ENCODE peak calls at places on chromosomes 3 and 15, in five cellular contexts. D is stomach, U is sigmoid colon, O is HCT116, V is transverse colon. S is an unnamed sample. For H3K9me3, the result is how much of the 10 kb centered on the place peaks cover.

GRCh38 chr15:73717206-73717605 is 33.0 kb downstream of the CD276 start:
- DNase-seq in D (no peak), U (no peak), O (no peak), V (no peak), S (no peak)

GRCh38 chr3:18670755-18671154 is 245.6 kb upstream of the SATB1 start:
- DNase-seq in D (no peak), U (no peak), O (no peak), V (no peak), S (no peak)

GRCh38 chr15:101482526-101483371 is 6.8 kb downstream of the PCSK6 start:
- DNase-seq in D (no peak), U (no peak), O (no peak), V (peak), S (no peak)

GRCh38 chr3:149615731-149616221 is 42.0 kb downstream of the WWTR1 start:
- DNase-seq in D (no peak), U (no peak), O (no peak), V (no peak), S (no peak)

GRCh38 chr3:66220066-66220465 is 735 bp upstream of the SLC25A26 start:
- DNase-seq in D (no peak), U (no peak), O (no peak), V (no peak), S (no peak)

GRCh38 chr3:71219744-71220638 is 363.5 kb downstream of the FOXP1 start:
- DNase-seq in D (no peak), U (no peak), O (no peak), V (no peak), S (no peak)

GRCh38 chr15:99143655-99144610 is 39.1 kb downstream of the SYNM start:
- DNase-seq in D (peak), U (peak), O (no peak), V (peak), S (no peak)

GRCh38 chr3:24401811-24402185 is 92.9 kb downstream of the THRB start:
- DNase-seq in D (peak), U (no peak), O (no peak), V (peak), S (no peak)

GRCh38 chr15:57134877-57135276 is 216.4 kb downstream of the TCF12 start:
- DNase-seq in D (no peak), U (no peak), O (no peak), V (no peak), S (no peak)

GRCh38 chr15:82538961-82539689 is 1.1 kb downstream of the RPS17 start:
- DNase-seq in D (no peak), U (no peak), O (no peak), V (no peak), S (no peak)

GRCh38 chr3:23114479-23114878 is 88.6 kb upstream of the UBE2E2 start:
- DNase-seq in D (no peak), U (no peak), O (no peak), V (no peak), S (no peak)

GRCh38 chr3:71423151-71423906 is 160.2 kb downstream of the FOXP1 start:
- DNase-seq in D (no peak), U (no peak), O (no peak), V (no peak), S (no peak)

GRCh38 chr3:187242435-187242834 is 45.1 kb downstream of the RTP1 start:
- DNase-seq in D (no peak), U (no peak), O (no peak), V (no peak), S (no peak)

GRCh38 chr3:125168711-125169410 is 43.7 kb downstream of the SLC12A8 start:
- DNase-seq in D (no peak), U (no peak), O (no peak), V (no peak), S (no peak)

GRCh38 chr3:110459021-110459420 is 612.6 kb upstream of the NECTIN3 start:
- DNase-seq in D (no peak), U (no peak), O (no peak), V (no peak), S (no peak)

GRCh38 chr3:110454066-110454465 is 617.5 kb upstream of the NECTIN3 start:
- DNase-seq in D (no peak), U (no peak), O (no peak), V (no peak), S (no peak)

GRCh38 chr3:110457508-110457907 is 614.1 kb upstream of the NECTIN3 start:
- DNase-seq in D (no peak), U (no peak), O (no peak), V (no peak), S (no peak)

GRCh38 chr3:110456001-110456400 is 615.6 kb upstream of the NECTIN3 start:
- DNase-seq in D (no peak), U (no peak), O (no peak), V (no peak), S (no peak)

GRCh38 chr3:110456438-110457138 is 615.0 kb upstream of the NECTIN3 start:
- DNase-seq in D (no peak), U (no peak), O (no peak), V (no peak), S (no peak)
- TF ChIP-seq CTCF in D (no peak), U (no peak), O (no peak), V (no peak), S (no peak)

GRCh38 chr3:48130321-48130881 is 57.8 kb downstream of the CDC25A start:
- DNase-seq in D (peak), U (peak), O (no peak), V (peak), S (no peak)
- TF ChIP-seq POLR2AphosphoS5 in D (no peak), U (no peak), O (no peak), V (no peak), S (peak)

GRCh38 chr3:48268936-48269551 is 28.1 kb downstream of the ZNF589 start:
- DNase-seq in D (no peak), U (no peak), O (no peak), V (peak), S (no peak)

GRCh38 chr3:48268381-48268935 is 27.6 kb downstream of the ZNF589 start:
- DNase-seq in D (peak), U (no peak), O (no peak), V (peak), S (no peak)

GRCh38 chr3:48267782-48268181 is 26.9 kb downstream of the ZNF589 start:
- DNase-seq in D (no peak), U (no peak), O (no peak), V (peak), S (no peak)

GRCh38 chr3:48270306-48270705 is 29.4 kb downstream of the ZNF589 start:
- DNase-seq in D (no peak), U (no peak), O (no peak), V (no peak), S (no peak)

GRCh38 chr3:48269592-48269991 is 28.7 kb downstream of the ZNF589 start:
- DNase-seq in D (no peak), U (no peak), O (no peak), V (no peak), S (no peak)
- H3K9me3 ChIP-seq in D (under half), U (under half), O (under half), V (under half), S (under half)

GRCh38 chr15:75156306-75157215 is 45.1 kb upstream of the C15orf39 start:
- DNase-seq in D (no peak), U (no peak), O (no peak), V (no peak), S (no peak)
- TF ChIP-seq CTCF in D (no peak), U (no peak), O (no peak), V (no peak), S (no peak)

GRCh38 chr3:113227146-113227545 is 15.8 kb downstream of the BOC start:
- DNase-seq in D (no peak), U (no peak), O (no peak), V (no peak), S (no peak)

GRCh38 chr3:113231827-113232253 is 20.5 kb downstream of the BOC start:
- DNase-seq in D (no peak), U (no peak), O (peak), V (no peak), S (no peak)

GRCh38 chr3:113231391-113231790 is 20.0 kb downstream of the BOC start:
- DNase-seq in D (no peak), U (no peak), O (no peak), V (no peak), S (no peak)

GRCh38 chr3:113226491-113226890 is 15.1 kb downstream of the BOC start:
- DNase-seq in D (no peak), U (no peak), O (no peak), V (no peak), S (no peak)

DNA sequence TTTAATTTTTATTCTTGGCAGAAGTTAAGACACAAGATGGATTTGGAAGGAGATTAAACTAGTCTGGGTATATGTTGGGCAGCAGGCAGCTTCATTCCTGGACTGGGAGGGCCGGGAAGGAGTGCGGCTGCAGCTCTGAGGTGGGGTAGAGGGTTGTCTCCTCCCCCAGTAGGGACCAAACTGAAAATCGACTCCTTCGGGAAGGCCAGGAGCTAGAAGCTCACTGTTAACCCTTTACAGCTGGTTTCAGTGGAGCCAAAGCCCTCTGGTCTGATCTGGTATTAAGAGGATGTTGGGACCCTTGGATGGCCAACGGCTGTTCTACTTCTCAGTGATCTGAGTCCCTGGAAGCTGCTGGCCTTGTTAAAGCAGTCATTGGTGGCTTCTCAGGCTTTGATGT is 17.6 kb downstream of the BOC start:
- DNase-seq in D (no peak), U (no peak), O (no peak), V (no peak), S (no peak)
- TF ChIP-seq POLR2AphosphoS5 in D (no peak), U (no peak), O (no peak), V (no peak), S (no peak)

DNA sequence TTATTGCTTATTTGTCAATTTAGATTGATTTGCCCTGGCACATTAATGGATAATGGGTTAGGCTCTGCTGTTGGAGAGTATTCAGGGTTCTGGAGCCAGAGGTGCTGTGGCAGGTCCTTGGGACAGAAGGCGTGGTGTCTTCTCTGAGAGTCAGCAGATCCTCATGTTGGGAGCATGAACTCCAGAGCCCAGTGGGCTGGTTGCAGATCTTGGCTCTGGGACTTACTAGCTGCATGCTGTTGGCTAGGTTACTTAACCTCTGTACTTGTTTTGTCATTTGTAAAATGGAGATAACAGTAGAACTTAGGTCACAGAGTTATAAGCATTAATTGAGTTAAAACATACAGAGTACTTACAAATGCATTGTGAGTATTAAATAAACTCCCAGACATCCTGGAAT is 77.6 kb downstream of the CCK start:
- DNase-seq in D (no peak), U (peak), O (no peak), V (no peak), S (no peak)
- H3K9me3 ChIP-seq in D (under half), U (under half), O (under half), V (under half), S (under half)

GRCh38 chr3:104397713-104398112 is 969.0 kb upstream of the ALCAM start:
- DNase-seq in D (no peak), U (no peak), O (no peak), V (no peak), S (no peak)

GRCh38 chr3:104396974-104397669 is 969.6 kb upstream of the ALCAM start:
- DNase-seq in D (no peak), U (no peak), O (no peak), V (no peak), S (no peak)

GRCh38 chr3:104388624-104389023 is 978.1 kb upstream of the ALCAM start:
- DNase-seq in D (no peak), U (no peak), O (no peak), V (no peak), S (no peak)

DNA sequence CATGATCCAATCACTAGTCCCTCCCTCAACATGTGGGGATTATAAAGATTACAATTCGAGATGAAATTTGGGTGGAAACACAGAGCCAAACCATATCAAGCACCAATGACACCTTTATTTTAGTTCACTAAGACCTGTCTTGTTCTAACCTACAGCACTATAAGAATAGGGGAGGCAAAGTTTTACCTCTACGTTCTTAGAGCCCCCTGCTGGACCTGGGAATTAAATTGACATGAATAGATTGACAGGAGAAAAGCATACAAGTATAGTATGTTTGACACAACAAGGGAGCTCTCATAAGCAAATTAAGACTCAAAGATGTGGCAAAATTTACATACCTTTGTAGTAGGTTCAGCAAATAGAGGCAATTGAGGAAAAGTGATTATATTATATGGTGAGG is 974.4 kb upstream of the ALCAM start:
- DNase-seq in D (no peak), U (no peak), O (no peak), V (no peak), S (no peak)
- TF ChIP-seq CTCF in D (no peak), U (no peak), O (no peak), V (no peak), S (no peak)

GRCh38 chr3:120766576-120766975 is 24.0 kb downstream of the GTF2E1 start:
- DNase-seq in D (no peak), U (no peak), O (no peak), V (no peak), S (no peak)

GRCh38 chr3:120772081-120772480 is 29.5 kb downstream of the GTF2E1 start:
- DNase-seq in D (no peak), U (no peak), O (no peak), V (no peak), S (no peak)

GRCh38 chr3:120767106-120767505 is 24.6 kb downstream of the GTF2E1 start:
- DNase-seq in D (no peak), U (no peak), O (no peak), V (no peak), S (no peak)

GRCh38 chr3:120773932-120774331 is 31.4 kb downstream of the GTF2E1 start:
- DNase-seq in D (no peak), U (no peak), O (no peak), V (no peak), S (no peak)

DNA sequence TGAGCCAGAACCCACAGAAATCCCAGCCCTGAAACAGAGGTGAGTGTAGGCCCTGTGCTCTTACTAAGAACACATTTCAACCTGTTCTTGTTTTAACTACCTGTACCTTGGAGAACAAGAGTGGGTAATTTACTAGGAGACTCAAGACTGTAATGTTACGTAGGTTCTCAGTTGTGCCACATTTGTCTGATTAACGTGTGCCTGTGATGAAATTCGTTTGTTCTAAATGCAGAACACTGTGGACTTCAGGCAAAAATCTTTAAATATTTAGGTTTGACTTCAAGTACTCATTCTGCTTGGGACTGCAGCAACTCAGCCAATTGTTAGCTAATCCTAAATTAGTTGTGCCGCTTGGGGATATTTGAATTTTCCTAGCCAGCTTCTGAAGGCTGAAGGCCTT is 28.3 kb downstream of the GTF2E1 start:
- DNase-seq in D (no peak), U (no peak), O (no peak), V (no peak), S (no peak)
- TF ChIP-seq POLR2AphosphoS5 in D (no peak), U (no peak), O (no peak), V (no peak), S (peak)

S was measured in esophagus muscularis mucosa.